ENCODE peak calls at places on chromosomes 16 and 17, in eight cellular contexts. X, O, L, H, N, K, M and Z are unnamed samples.
A peak's percentile ranks its signal among the peaks of the same experiment; 100 is the strongest.

GRCh38 chr16:75462804-75463203 is 1.7 kb downstream of the TMEM170A start:
- DNase-seq in K (no peak), M (no peak), L (no peak), X (no peak), N (no peak), H (no peak), O (no peak), Z (no peak)

GRCh38 chr16:31082368-31083045 is 6.2 kb downstream of the PRSS53 start:
- DNase-seq in M (no peak), O (no peak), N (no peak), K (no peak), H (no peak), X (no peak), L (no peak), Z (no peak)

GRCh38 chr16:89383095-89384003 is 107.0 kb downstream of the ANKRD11 start:
- DNase-seq in O (no peak), K (no peak), H (peak; percentile 71), L (no peak), M (no peak), N (peak; percentile 71), X (peak; percentile 47), Z (peak; percentile 66)

GRCh38 chr16:85083051-85083639 is 29.1 kb downstream of the CIBAR2 start:
- DNase-seq in X (peak; percentile 27), N (no peak), O (no peak), L (no peak), M (no peak), H (no peak), K (peak; percentile 72), Z (no peak)

GRCh38 chr16:73019456-73020362 is 28.2 kb downstream of the ZFHX3 start:
- DNase-seq in N (no peak), M (peak; percentile 45), H (no peak), L (peak; percentile 13), O (no peak), K (no peak), X (peak; percentile 89), Z (no peak)

GRCh38 chr17:82018152-82019041 is 4.3 kb downstream of the CENPX start:
- DNase-seq in N (no peak), K (no peak), O (no peak), L (no peak), X (no peak), H (peak; percentile 70), M (no peak), Z (no peak)

GRCh38 chr16:71883193-71883848 is 661 bp downstream of the ZNF821 start:
- DNase-seq in M (no peak), K (peak; percentile 86), O (peak; percentile 74), L (no peak), H (no peak), N (peak; percentile 69), X (peak; percentile 6), Z (peak; percentile 59)

GRCh38 chr17:57355090-57355859 is 99.0 kb downstream of the MSI2 start:
- DNase-seq in N (no peak), H (peak; percentile 23), K (no peak), X (no peak), L (no peak), M (no peak), O (peak; percentile 26), Z (no peak)

GRCh38 chr16:57480127-57480753 is 6.1 kb downstream of the DOK4 start:
- DNase-seq in N (peak; percentile 74), L (no peak), X (peak; percentile 13), O (no peak), H (peak; percentile 92), M (no peak), K (no peak), Z (peak; percentile 85)

GRCh38 chr17:82876602-82877391 is 37.0 kb upstream of the ZNF750 start:
- DNase-seq in N (peak; percentile 80), K (no peak), L (peak; percentile 87), O (no peak), X (peak; percentile 78), M (peak; percentile 49), H (peak; percentile 86), Z (no peak)

DNA sequence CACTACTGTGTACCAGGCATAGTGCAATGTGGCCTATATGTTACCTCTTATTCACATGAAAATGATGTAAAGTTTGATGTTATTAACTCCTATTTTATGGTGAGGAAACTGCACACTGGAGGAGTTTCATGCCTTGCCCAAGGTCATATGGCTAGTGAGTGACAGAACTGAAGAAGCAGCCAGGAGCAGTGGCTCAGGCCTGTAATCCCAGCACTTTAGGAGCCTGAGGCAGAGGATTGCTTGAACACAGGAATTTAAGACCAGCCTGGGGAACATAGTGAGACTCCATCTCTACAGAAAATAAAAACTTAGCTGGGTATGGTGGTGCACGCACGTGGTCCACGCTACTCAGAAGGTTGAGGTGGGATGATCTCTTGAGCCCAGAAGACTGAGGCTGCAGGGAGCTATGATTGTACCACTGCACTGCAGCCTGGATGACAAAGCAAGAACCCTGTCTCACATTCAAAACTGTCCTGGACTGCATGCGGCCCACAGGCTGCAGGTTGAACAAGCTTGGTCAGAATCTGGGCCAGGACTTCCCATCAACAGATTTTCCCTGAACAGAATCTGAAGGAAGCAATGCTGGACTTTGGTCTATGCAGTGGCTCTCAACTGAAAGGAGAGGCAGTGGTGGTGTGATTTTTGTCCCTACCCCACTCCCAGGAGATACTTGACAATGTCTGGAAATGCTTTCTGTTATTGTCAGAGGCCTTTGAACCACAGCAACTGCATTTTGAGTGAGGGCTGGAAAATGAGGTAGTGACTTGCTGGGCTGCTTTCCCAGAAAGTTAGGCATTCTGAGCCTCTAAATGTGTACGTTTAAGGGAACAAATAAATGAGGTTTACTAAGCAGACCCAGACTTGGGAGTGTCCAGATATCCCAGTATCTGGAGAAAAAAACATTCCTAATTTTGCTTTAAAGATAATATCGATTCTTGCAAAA is 479.5 kb downstream of the TMEM114 start:
- DNase-seq in M (no peak), L (no peak), O (no peak), K (no peak), H (no peak), X (no peak), N (no peak), Z (no peak)
- TF ChIP-seq POLR2A in M (no peak), L (no peak), O (no peak), K (no peak), H (no peak), X (no peak), N (no peak), Z (no peak)

DNA sequence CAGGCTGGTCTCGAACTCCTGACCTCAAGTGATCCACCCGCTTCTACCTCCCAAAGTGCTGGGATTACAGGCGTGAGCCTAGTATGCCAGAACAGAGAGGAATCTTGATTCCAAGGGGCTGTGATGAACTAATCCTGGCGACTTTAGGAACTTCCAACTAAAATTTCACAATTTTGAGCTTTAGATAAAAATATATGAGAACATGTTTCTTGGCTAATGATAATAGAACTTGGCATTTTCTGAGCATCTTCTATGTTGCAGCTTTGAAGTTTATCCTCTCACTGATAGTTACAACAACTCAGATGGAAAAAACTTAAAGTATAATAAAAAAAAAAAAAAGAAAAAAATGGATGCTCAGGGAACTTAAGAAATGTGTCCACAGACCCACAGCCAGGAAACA is 69.8 kb upstream of the WSCD1 start:
- DNase-seq in X (no peak), O (no peak), M (no peak), H (no peak), L (no peak), K (no peak), N (no peak), Z (no peak)
- H3K27me3 ChIP-seq in X (no peaks in the 10 kb centered on the region), O (no peaks in the 10 kb centered on the region), M (peaks cover 59% of the 10 kb centered on the region), H (peaks cover 16% of the 10 kb centered on the region), L (peaks cover 9% of the 10 kb centered on the region), K (no peaks in the 10 kb centered on the region), N (no peaks in the 10 kb centered on the region), Z (no peaks in the 10 kb centered on the region)

GRCh38 chr16:81549547-81550411 is 105.2 kb downstream of the CMIP start:
- DNase-seq in N (no peak), X (no peak), L (no peak), K (no peak), M (no peak), O (no peak), H (no peak), Z (no peak)
- TF ChIP-seq POLR2A in N (no peak), X (no peak), L (no peak), K (no peak), M (no peak), O (no peak), H (no peak), Z (no peak)

GRCh38 chr17:38591759-38592241 is 14.0 kb downstream of the SRCIN1 start:
- DNase-seq in K (no peak), H (no peak), L (no peak), X (no peak), N (no peak), M (no peak), O (no peak), Z (no peak)
- H3K27me3 ChIP-seq in K (peaks cover 7% of the 10 kb centered on the region), H (peaks cover 99% of the 10 kb centered on the region), L (peaks cover 57% of the 10 kb centered on the region), X (peaks cover 96% of the 10 kb centered on the region), N (no peaks in the 10 kb centered on the region), M (no peaks in the 10 kb centered on the region), O (no peaks in the 10 kb centered on the region), Z (no peaks in the 10 kb centered on the region)

GRCh38 chr17:20244671-20245070 is 222.7 kb downstream of the LGALS9B start:
- DNase-seq in M (no peak), X (peak; percentile 67), N (no peak), H (no peak), O (no peak), L (no peak), K (no peak), Z (no peak)

GRCh38 chr17:20241855-20242254 is 225.5 kb downstream of the LGALS9B start:
- DNase-seq in O (no peak), X (no peak), H (no peak), K (no peak), L (no peak), M (no peak), N (no peak), Z (no peak)

GRCh38 chr17:20243524-20243923 is 223.8 kb downstream of the LGALS9B start:
- DNase-seq in H (no peak), X (peak; percentile 37), L (no peak), N (no peak), O (no peak), K (no peak), M (no peak), Z (no peak)

GRCh38 chr17:20242271-20242670 is 225.1 kb downstream of the LGALS9B start:
- DNase-seq in X (no peak), L (no peak), N (no peak), O (no peak), K (no peak), M (no peak), H (no peak), Z (no peak)

GRCh38 chr17:20246692-20247091 is 220.6 kb downstream of the LGALS9B start:
- DNase-seq in H (no peak), K (no peak), O (no peak), M (no peak), N (no peak), X (no peak), L (no peak), Z (no peak)
- TF ChIP-seq POLR2A in H (no peak), K (no peak), O (no peak), M (no peak), N (no peak), X (no peak), L (no peak), Z (no peak)

GRCh38 chr17:49995055-49995738 is at the start of gene DLX3:
- DNase-seq in M (no peak), H (peak; percentile 81), X (peak; percentile 62), L (no peak), O (peak; percentile 30), N (peak; percentile 71), K (peak; percentile 88), Z (peak; percentile 88)
- H3K27me3 ChIP-seq in M (no peaks in the 10 kb centered on the region), H (peaks cover 99% of the 10 kb centered on the region), X (peaks cover 77% of the 10 kb centered on the region), L (peaks cover 77% of the 10 kb centered on the region), O (peaks cover 23% of the 10 kb centered on the region), N (peaks cover 3% of the 10 kb centered on the region), K (peaks cover 71% of the 10 kb centered on the region), Z (peaks cover 51% of the 10 kb centered on the region)